ENCODE peak calls at places on chromosomes 4 and X, in nine cellular contexts. S, X, Q, U, P, B, C, I and F are unnamed samples.

GRCh38 chr4:2320746-2321145 is 58.8 kb upstream of the MXD4 start:
- DNase-seq in S (no peak), X (no peak), Q (no peak), U (no peak), P (no peak), B (no peak), C (no peak), I (no peak), F (no peak)

GRCh38 chrX:68299923-68300322 is 133.4 kb downstream of the OPHN1 start:
- DNase-seq in S (peak), X (no peak), Q (no peak), U (peak), P (no peak), B (no peak), C (no peak), I (no peak), F (no peak)

GRCh38 chr4:94352996-94353395 is 10.4 kb upstream of the HPGDS start:
- DNase-seq in S (peak), X (no peak), Q (no peak), U (peak), P (no peak), B (no peak), C (no peak), I (no peak), F (no peak)

GRCh38 chr4:159455675-159456235 is 352.9 kb downstream of the RAPGEF2 start:
- DNase-seq in S (peak), X (peak), Q (peak), U (peak), P (no peak), B (no peak), C (peak), I (no peak), F (no peak)

GRCh38 chrX:51456814-51457213 is 39.6 kb downstream of the NUDT11 start:
- DNase-seq in S (peak), X (no peak), Q (peak), U (peak), P (no peak), B (no peak), C (no peak), I (no peak), F (no peak)

GRCh38 chr4:155758500-155759371 is at the start of gene GUCY1B1:
- DNase-seq in S (peak), X (peak), Q (peak), U (peak), P (peak), B (peak), C (peak), I (peak), F (no peak)

GRCh38 chrX:599837-600715 is 30.5 kb upstream of the SHOX start:
- DNase-seq in S (no peak), X (no peak), Q (no peak), U (no peak), P (no peak), B (no peak), C (no peak), I (no peak), F (no peak)

GRCh38 chr4:32025840-32026459 is 1305.8 kb downstream of the PCDH7 start:
- DNase-seq in S (no peak), X (no peak), Q (peak), U (peak), P (no peak), B (no peak), C (no peak), I (no peak), F (no peak)

GRCh38 chrX:91434351-91435168 is at the start of gene PABPC5:
- DNase-seq in S (no peak), X (peak), Q (peak), U (peak), P (no peak), B (no peak), C (peak), I (peak), F (no peak)

GRCh38 chr4:83191026-83191425 is 76.5 kb upstream of the PLAC8 start:
- DNase-seq in S (no peak), X (no peak), Q (no peak), U (no peak), P (no peak), B (no peak), C (no peak), I (no peak), F (no peak)

GRCh38 chrX:47191331-47191730 is 2.3 kb upstream of the UBA1 start:
- DNase-seq in S (no peak), X (peak), Q (no peak), U (peak), P (no peak), B (peak), C (no peak), I (no peak), F (no peak)

GRCh38 chr4:10161840-10162239 is 45.2 kb upstream of the WDR1 start:
- DNase-seq in S (no peak), X (no peak), Q (no peak), U (no peak), P (no peak), B (no peak), C (no peak), I (no peak), F (no peak)

GRCh38 chr4:8038702-8039251 is 99.1 kb upstream of the AFAP1 start:
- DNase-seq in S (no peak), X (no peak), Q (no peak), U (no peak), P (no peak), B (no peak), C (no peak), I (no peak), F (no peak)

GRCh38 chr4:170193496-170193895 is 103.7 kb upstream of the AADAT start:
- DNase-seq in S (no peak), X (no peak), Q (no peak), U (no peak), P (no peak), B (no peak), C (no peak), I (no peak), F (no peak)

GRCh38 chrX:24902808-24903207 is 113.0 kb downstream of the ARX start:
- DNase-seq in S (no peak), X (no peak), Q (peak), U (peak), P (no peak), B (no peak), C (no peak), I (no peak), F (no peak)

GRCh38 chr4:150415213-150415612 is 166.7 kb upstream of the MAB21L2 start:
- DNase-seq in S (no peak), X (no peak), Q (no peak), U (no peak), P (no peak), B (no peak), C (no peak), I (no peak), F (no peak)

GRCh38 chr4:39591290-39591689 is 47.4 kb downstream of the SMIM14 start:
- DNase-seq in S (peak), X (no peak), Q (no peak), U (peak), P (no peak), B (no peak), C (no peak), I (no peak), F (no peak)

GRCh38 chrX:132393090-132393884 is 95.6 kb downstream of the MBNL3 start:
- DNase-seq in S (no peak), X (no peak), Q (no peak), U (no peak), P (no peak), B (no peak), C (no peak), I (no peak), F (no peak)

GRCh38 chrX:150643271-150643670 is 49.9 kb upstream of the MTMR1 start:
- DNase-seq in S (no peak), X (no peak), Q (no peak), U (peak), P (no peak), B (no peak), C (no peak), I (no peak), F (no peak)

GRCh38 chr4:165716472-165716871 is 156.6 kb upstream of the TLL1 start:
- DNase-seq in S (no peak), X (no peak), Q (no peak), U (no peak), P (no peak), B (no peak), C (no peak), I (no peak), F (no peak)

GRCh38 chrX:41382699-41383645 is 49.0 kb downstream of the DDX3X start:
- DNase-seq in S (peak), X (no peak), Q (no peak), U (peak), P (no peak), B (no peak), C (no peak), I (no peak), F (no peak)